ENCODE peak calls at places on chromosome 13, in eight cellular contexts. H is breast epithelium, J is dorsolateral prefrontal cortex, C is IMR-90, N is lung, X is heart left ventricle, B is HCT116, U is AG04449. D is an unnamed sample.

GRCh38 chr13:77507931-77508776 is 27.4 kb upstream of the SCEL start:
- DNase-seq in J (no peak), U (no peak), X (no peak), H (no peak), B (peak), C (peak), N (no peak), D (peak)

GRCh38 chr13:71499944-71500514 is 367.0 kb downstream of the DACH1 start:
- DNase-seq in B (no peak), C (no peak), H (no peak), X (no peak), U (no peak), J (no peak), N (no peak), D (no peak)

GRCh38 chr13:85565652-85566051 is 233.6 kb downstream of the SLITRK6 start:
- DNase-seq in N (no peak), C (peak), J (no peak), U (no peak), X (no peak), H (no peak), B (no peak), D (peak)

GRCh38 chr13:109401891-109402290 is 384.5 kb downstream of the IRS2 start:
- DNase-seq in H (no peak), U (no peak), X (no peak), J (no peak), N (no peak), C (no peak), B (no peak), D (no peak)

GRCh38 chr13:40438999-40439797 is 227.2 kb downstream of the FOXO1 start:
- DNase-seq in H (no peak), U (no peak), C (no peak), X (no peak), B (no peak), N (no peak), J (no peak), D (peak)

GRCh38 chr13:65310663-65311328 is 1919.3 kb downstream of the PCDH9 start:
- DNase-seq in H (no peak), J (no peak), U (no peak), B (no peak), X (no peak), N (no peak), C (no peak), D (no peak)

GRCh38 chr13:48531416-48532145 is 1.3 kb downstream of the RCBTB2 start:
- DNase-seq in C (no peak), J (no peak), U (no peak), X (no peak), B (no peak), H (no peak), N (no peak), D (no peak)

GRCh38 chr13:82370306-82370705 is 1512.0 kb downstream of the SLITRK1 start:
- DNase-seq in U (no peak), B (no peak), X (no peak), J (no peak), N (no peak), C (no peak), H (no peak), D (peak)

GRCh38 chr13:30872685-30873443 is 33.2 kb upstream of the MEDAG start:
- DNase-seq in B (no peak), N (no peak), U (no peak), H (no peak), C (peak), X (no peak), J (no peak), D (peak)

GRCh38 chr13:106096661-106097092 is 438.8 kb downstream of the EFNB2 start:
- DNase-seq in U (no peak), H (no peak), J (no peak), N (no peak), B (peak), X (no peak), C (no peak), D (no peak)

GRCh38 chr13:78334059-78334458 is 269.3 kb downstream of the POU4F1 start:
- DNase-seq in J (no peak), H (no peak), N (no peak), C (no peak), X (no peak), U (no peak), B (no peak), D (no peak)

GRCh38 chr13:59416561-59416960 is 747.2 kb downstream of the DIAPH3 start:
- DNase-seq in B (no peak), J (no peak), C (no peak), N (no peak), U (no peak), H (no peak), X (no peak), D (no peak)

GRCh38 chr13:108486096-108486495 is 143.3 kb upstream of the MYO16 start:
- DNase-seq in N (no peak), H (no peak), B (no peak), C (no peak), U (no peak), X (no peak), J (no peak), D (no peak)

GRCh38 chr13:96141032-96141431 is 51.1 kb downstream of the HS6ST3 start:
- DNase-seq in X (no peak), J (no peak), B (no peak), N (no peak), C (peak), H (no peak), U (peak), D (peak)

GRCh38 chr13:35770756-35771291 is 294.3 kb upstream of the MAB21L1 start:
- DNase-seq in N (no peak), B (no peak), H (no peak), C (no peak), X (no peak), J (no peak), U (no peak), D (no peak)

GRCh38 chr13:101703838-101704237 is 251.4 kb downstream of the ITGBL1 start:
- DNase-seq in C (no peak), X (no peak), U (no peak), N (no peak), B (no peak), J (no peak), H (no peak), D (no peak)

GRCh38 chr13:92727118-92727517 is 499.5 kb upstream of the GPC6 start:
- DNase-seq in X (no peak), N (no peak), U (no peak), B (no peak), C (peak), H (no peak), J (no peak), D (no peak)

GRCh38 chr13:30832845-30833332 is 73.2 kb upstream of the MEDAG start:
- DNase-seq in B (peak), J (no peak), U (no peak), H (peak), X (no peak), N (no peak), C (no peak), D (peak)

GRCh38 chr13:108322206-108322824 is 52.8 kb downstream of the TNFSF13B start:
- DNase-seq in C (peak), X (no peak), H (no peak), B (peak), U (no peak), N (no peak), J (no peak), D (peak)

GRCh38 chr13:41842029-41842428 is 118.9 kb downstream of the VWA8 start:
- DNase-seq in X (no peak), B (no peak), U (no peak), C (peak), N (no peak), H (no peak), J (no peak), D (peak)

DNA sequence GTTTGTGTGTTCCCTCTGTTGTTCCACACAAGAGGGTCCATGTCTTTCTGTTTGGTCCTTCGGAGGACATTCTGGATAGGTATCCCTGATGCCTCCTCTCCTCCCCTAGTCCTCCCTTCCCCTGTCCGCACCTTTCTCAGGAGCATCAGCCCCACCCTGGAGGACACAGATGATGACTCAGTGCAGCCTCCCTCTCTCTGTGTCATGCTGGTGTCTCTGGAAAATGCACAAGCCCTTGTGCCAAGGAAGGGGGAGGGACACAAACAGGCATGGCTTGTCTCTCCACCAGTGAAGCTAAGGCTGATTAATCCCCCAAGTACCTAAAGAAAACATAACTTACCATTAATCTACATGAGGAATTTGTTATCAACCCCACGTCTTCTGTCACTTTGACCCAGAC is 16.2 kb upstream of the TNFRSF19 start:
- DNase-seq in C (peak), J (no peak), U (no peak), B (peak), X (no peak), N (no peak), H (no peak), D (no peak)
- TF ChIP-seq CTCF in C (no peak), J (no peak), U (no peak), B (no peak), X (no peak), N (no peak), H (no peak), D (no peak)

GRCh38 chr13:74133657-74134201 is 475 bp downstream of the KLF12 start:
- DNase-seq in H (peak), X (peak), J (peak), B (peak), U (peak), N (peak), C (peak), D (peak)

GRCh38 chr13:74134226-74134776 is at the start of gene KLF12:
- DNase-seq in B (peak), X (peak), C (peak), U (peak), J (no peak), H (peak), N (peak), D (peak)

GRCh38 chr13:74132768-74133656 is 1.2 kb downstream of the KLF12 start:
- DNase-seq in J (no peak), H (no peak), N (no peak), C (peak), U (no peak), B (no peak), X (peak), D (peak)

GRCh38 chr13:74131206-74131605 is 3.0 kb downstream of the KLF12 start:
- DNase-seq in U (no peak), N (no peak), X (no peak), B (no peak), J (no peak), C (no peak), H (no peak), D (peak)

DNA sequence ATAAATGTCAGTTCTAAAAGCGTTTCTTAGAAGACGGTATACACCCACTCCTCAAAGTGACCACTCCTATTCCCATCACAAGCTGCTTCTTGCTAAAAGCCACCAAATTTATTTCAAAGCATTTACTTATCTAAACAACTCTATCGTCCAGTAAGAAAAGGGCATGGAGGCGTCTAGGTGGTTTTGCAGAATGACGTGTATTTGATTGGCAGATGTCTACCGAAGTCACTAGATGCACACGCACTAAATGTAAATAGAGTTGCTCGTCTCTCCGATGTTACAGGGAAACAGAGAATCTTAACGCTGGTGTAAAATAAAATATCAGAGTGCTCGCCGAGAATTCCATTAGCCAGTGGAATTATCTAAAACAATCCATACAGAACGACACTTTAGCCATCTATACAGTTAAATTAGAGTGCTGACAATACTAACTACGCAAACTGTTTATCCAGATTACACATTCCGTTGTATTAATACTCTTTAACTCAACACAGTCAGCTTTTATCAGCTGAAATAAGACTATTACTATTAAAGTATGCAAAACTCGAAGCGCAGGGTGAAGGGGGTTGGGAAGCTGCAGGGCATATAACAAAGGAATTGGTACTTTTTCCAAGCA is 1.9 kb downstream of the KLF12 start:
- DNase-seq in B (no peak), J (no peak), U (no peak), C (peak), N (no peak), X (no peak), H (no peak), D (peak)
- H3K4me3 ChIP-seq in B (no peak), J (peak), U (peak), C (peak), N (peak), X (peak), H (peak), D (peak)

GRCh38 chr13:87777395-87777794 is 106.2 kb downstream of the SLITRK5 start:
- DNase-seq in U (no peak), N (no peak), C (no peak), B (no peak), H (no peak), X (no peak), J (no peak), D (peak)

GRCh38 chr13:87778128-87778527 is 107.0 kb downstream of the SLITRK5 start:
- DNase-seq in C (no peak), X (no peak), U (no peak), H (no peak), N (no peak), B (no peak), J (no peak), D (no peak)

GRCh38 chr13:87779451-87779850 is 108.3 kb downstream of the SLITRK5 start:
- DNase-seq in N (no peak), U (no peak), C (no peak), B (no peak), X (no peak), H (no peak), J (no peak), D (no peak)
- TF ChIP-seq CTCF in N (no peak), U (no peak), C (no peak), B (no peak), X (no peak), H (no peak), J (no peak), D (no peak)

GRCh38 chr13:66399873-66400272 is 830.3 kb downstream of the PCDH9 start:
- DNase-seq in U (no peak), J (no peak), N (no peak), B (no peak), X (no peak), H (no peak), C (no peak), D (no peak)
- H3K4me3 ChIP-seq in U (no peak), J (no peak), N (no peak), B (no peak), X (no peak), H (no peak), C (no peak), D (no peak)

GRCh38 chr13:91572944-91573535 is 174.6 kb downstream of the GPC5 start:
- DNase-seq in J (no peak), X (no peak), N (no peak), B (no peak), H (no peak), U (no peak), C (peak), D (no peak)

GRCh38 chr13:91574756-91575155 is 176.3 kb downstream of the GPC5 start:
- DNase-seq in J (no peak), X (no peak), C (peak), U (no peak), B (no peak), H (no peak), N (no peak), D (peak)

GRCh38 chr13:91579320-91579719 is 180.9 kb downstream of the GPC5 start:
- DNase-seq in H (no peak), B (no peak), J (no peak), X (no peak), N (no peak), U (no peak), C (no peak), D (no peak)

GRCh38 chr13:91572439-91572838 is 174.0 kb downstream of the GPC5 start:
- DNase-seq in J (no peak), C (peak), N (no peak), H (no peak), B (no peak), U (no peak), X (no peak), D (no peak)

DNA sequence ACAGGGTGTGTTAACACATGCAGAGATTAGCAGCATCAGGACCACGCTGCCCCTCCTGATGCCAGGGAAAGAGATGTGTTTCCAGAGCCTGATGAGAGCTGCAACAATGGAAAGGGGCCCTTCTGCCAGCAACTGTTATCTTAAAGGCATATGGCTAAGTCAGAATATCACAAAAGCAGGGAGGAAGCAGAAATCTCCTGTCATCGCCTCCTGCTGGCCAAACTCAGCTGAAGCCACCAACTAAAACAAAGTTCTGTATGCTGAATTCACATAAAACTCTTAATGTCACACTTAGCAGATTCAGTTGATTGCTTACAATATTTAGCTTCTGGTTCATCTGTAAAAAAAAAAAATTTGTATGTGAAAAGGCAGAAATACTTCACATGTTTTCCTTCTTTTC is 178.2 kb downstream of the GPC5 start:
- DNase-seq in U (no peak), J (no peak), B (no peak), X (no peak), N (no peak), C (no peak), H (no peak), D (no peak)
- TF ChIP-seq CTCF in U (no peak), J (peak), B (no peak), X (no peak), N (no peak), C (no peak), H (no peak), D (peak)